ENCODE peak calls at places on chromosome 17, in eight cellular contexts. C is nephron progenitor cell, G is thoracic aorta, W is GM06990, A is mesothelial cell of epicardium, B is tibial artery, V is lung microvascular endothelial cell, P is NCI-H69. Z is an unnamed sample.

GRCh38 chr17:5045496-5045895 is 10.3 kb upstream of the SLC52A1 start:
- DNase-seq in B (no peak), P (no peak), G (no peak), W (no peak), C (no peak), V (no peak), A (no peak), Z (no peak)

GRCh38 chr17:54277868-54278267 is 455.1 kb downstream of the KIF2B start:
- DNase-seq in G (no peak), W (no peak), A (no peak), V (no peak), C (no peak), P (no peak), B (no peak), Z (no peak)

GRCh38 chr17:78981010-78981888 is 1.5 kb upstream of the LGALS3BP start:
- DNase-seq in B (no peak), P (no peak), A (no peak), C (no peak), G (no peak), V (no peak), W (no peak), Z (peak; percentile 35)

GRCh38 chr17:2137342-2138098 is 82.6 kb downstream of the HIC1 start:
- DNase-seq in W (peak; percentile 60), P (peak; percentile 27), G (no peak), B (no peak), V (peak; percentile 84), C (no peak), A (no peak), Z (peak; percentile 19)

GRCh38 chr17:11555530-11555929 is 42.7 kb upstream of the DNAH9 start:
- DNase-seq in V (no peak), P (no peak), C (no peak), B (no peak), G (no peak), A (no peak), W (no peak), Z (no peak)

GRCh38 chr17:57068707-57069106 is 16.3 kb upstream of the AKAP1 start:
- DNase-seq in V (no peak), P (no peak), B (no peak), G (no peak), W (no peak), A (no peak), C (no peak), Z (no peak)

GRCh38 chr17:4582691-4583090 is 1.6 kb upstream of the SMTNL2 start:
- DNase-seq in V (no peak), B (no peak), G (no peak), W (no peak), C (no peak), A (no peak), P (no peak), Z (no peak)

GRCh38 chr17:81635973-81636504 is 873 bp downstream of the NPLOC4 start:
- DNase-seq in G (no peak), W (no peak), B (no peak), C (no peak), V (no peak), A (no peak), P (no peak), Z (no peak)

GRCh38 chr17:78929908-78930775 is 5.0 kb upstream of the TIMP2 start:
- DNase-seq in G (no peak), A (no peak), B (no peak), V (no peak), C (no peak), W (no peak), P (peak; percentile 38), Z (no peak)

GRCh38 chr17:79374807-79375206 is 236.0 kb downstream of the RBFOX3 start:
- DNase-seq in G (no peak), W (no peak), P (no peak), V (no peak), B (no peak), C (no peak), A (no peak), Z (no peak)

GRCh38 chr17:4934173-4934979 is 2.3 kb downstream of the GP1BA start:
- DNase-seq in B (no peak), W (peak; percentile 59), A (no peak), G (no peak), P (peak; percentile 47), C (peak; percentile 35), V (peak; percentile 47), Z (no peak)

GRCh38 chr17:47946516-47946915 is 5.1 kb downstream of the PNPO start:
- DNase-seq in P (no peak), B (no peak), C (no peak), V (no peak), G (no peak), W (no peak), A (no peak), Z (no peak)

GRCh38 chr17:6105608-6106007 is 35.4 kb downstream of the WSCD1 start:
- DNase-seq in A (no peak), P (no peak), V (no peak), C (no peak), W (no peak), G (no peak), B (peak; percentile 28), Z (peak; percentile 27)

GRCh38 chr17:79732804-79733691 is 2.3 kb downstream of the ENPP7 start:
- DNase-seq in P (no peak), A (no peak), B (no peak), W (peak; percentile 68), C (no peak), V (peak; percentile 50), G (no peak), Z (no peak)

GRCh38 chr17:34635876-34636275 is 56.5 kb downstream of the TMEM132E start:
- DNase-seq in P (no peak), V (no peak), B (no peak), C (no peak), W (no peak), A (no peak), G (no peak), Z (no peak)

GRCh38 chr17:78885956-78886355 is 17.0 kb downstream of the CEP295NL start:
- DNase-seq in C (no peak), V (no peak), P (no peak), G (no peak), A (no peak), W (no peak), B (no peak), Z (no peak)

GRCh38 chr17:44997733-44998520 is 29.8 kb upstream of the C1QL1 start:
- DNase-seq in V (no peak), B (no peak), P (peak; percentile 59), G (no peak), W (no peak), A (no peak), C (no peak), Z (no peak)

GRCh38 chr17:606501-607243 is 108.0 kb downstream of the VPS53 start:
- DNase-seq in V (no peak), G (no peak), B (no peak), W (no peak), P (no peak), C (no peak), A (no peak), Z (peak; percentile 13)

GRCh38 chr17:58335061-58335731 is 6.6 kb upstream of the TSPOAP1 start:
- DNase-seq in V (no peak), G (no peak), A (no peak), C (no peak), W (peak; percentile 55), P (no peak), B (no peak), Z (no peak)

GRCh38 chr17:45170976-45171337 is 9.3 kb downstream of the HEXIM2 start:
- DNase-seq in A (no peak), P (no peak), C (no peak), G (peak; percentile 65), V (peak; percentile 59), B (peak; percentile 91), W (no peak), Z (no peak)